ENCODE peak calls at places on chromosomes 16 and 17, in four cellular contexts. Y, Q, D and I are unnamed samples.
A peak's percentile ranks its signal among the peaks of the same experiment; 100 is the strongest.

GRCh38 chr16:797120-797420 is 3.5 kb downstream of the GNG13 start:
- DNase-seq in D (no peak), Y (no peak), Q (no peak), I (no peak)

GRCh38 chr17:16439867-16440351 is 24.5 kb downstream of the TRPV2 start:
- DNase-seq in Q (no peak), D (no peak), Y (no peak), I (no peak)

GRCh38 chr17:50221500-50222480 is 20.4 kb upstream of the COL1A1 start:
- DNase-seq in Y (no peak), D (no peak), Q (peak; percentile 82), I (no peak)

GRCh38 chr16:57939872-57940224 is 31.1 kb downstream of the CNGB1 start:
- DNase-seq in Q (no peak), D (no peak), Y (no peak), I (no peak)

GRCh38 chr17:42287305-42288077 is 807 bp upstream of the STAT5A start:
- DNase-seq in Q (peak; percentile 51), Y (peak; percentile 56), D (peak; percentile 31), I (peak; percentile 87)

GRCh38 chr16:75494696-75495601 is at the start of gene CHST6:
- DNase-seq in Q (no peak), Y (peak; percentile 31), D (no peak), I (peak; percentile 78)

GRCh38 chr16:16073884-16074781 is 124.7 kb downstream of the ABCC1 start:
- DNase-seq in Q (peak; percentile 60), Y (peak; percentile 11), D (peak; percentile 34), I (no peak)

GRCh38 chr16:25713785-25714570 is 22.2 kb downstream of the HS3ST4 start:
- DNase-seq in Y (no peak), Q (no peak), D (no peak), I (no peak)

GRCh38 chr17:68074279-68074678 is 38.7 kb downstream of the KPNA2 start:
- DNase-seq in D (no peak), Q (no peak), Y (no peak), I (peak; percentile 2)

GRCh38 chr17:47813077-47813476 is 8.5 kb downstream of the OSBPL7 start:
- DNase-seq in Q (no peak), D (no peak), Y (no peak), I (no peak)

GRCh38 chr16:3168706-3169105 is 19.3 kb upstream of the OR1F1 start:
- DNase-seq in Q (no peak), D (no peak), Y (no peak), I (no peak)

GRCh38 chr17:81000631-81001357 is 9.2 kb downstream of the CHMP6 start:
- DNase-seq in Q (no peak), D (peak; percentile 45), Y (peak; percentile 82), I (peak; percentile 76)

GRCh38 chr17:42535400-42536047 is 517 bp upstream of the NAGLU start:
- DNase-seq in Y (no peak), Q (no peak), D (no peak), I (no peak)

GRCh38 chr16:85235988-85236831 is 123.9 kb upstream of the CIBAR2 start:
- DNase-seq in D (peak; percentile 28), Y (no peak), Q (no peak), I (no peak)

GRCh38 chr16:57045694-57046381 is 46.5 kb upstream of the CPNE2 start:
- DNase-seq in Y (peak; percentile 57), Q (peak; percentile 27), D (peak; percentile 32), I (peak; percentile 87)

GRCh38 chr16:87948119-87948545 is 3.1 kb upstream of the BANP start:
- DNase-seq in D (no peak), Q (no peak), Y (no peak), I (no peak)

GRCh38 chr16:82935781-82936180 is 309.0 kb downstream of the CDH13 start:
- DNase-seq in Q (no peak), Y (no peak), D (no peak), I (no peak)

GRCh38 chr16:11315499-11315898 is 29.8 kb upstream of the RMI2 start:
- DNase-seq in Q (no peak), Y (no peak), D (no peak), I (no peak)
- TF ChIP-seq POLR2AphosphoS5 in Q (no peak), Y (no peak), D (no peak), I (no peak)

DNA sequence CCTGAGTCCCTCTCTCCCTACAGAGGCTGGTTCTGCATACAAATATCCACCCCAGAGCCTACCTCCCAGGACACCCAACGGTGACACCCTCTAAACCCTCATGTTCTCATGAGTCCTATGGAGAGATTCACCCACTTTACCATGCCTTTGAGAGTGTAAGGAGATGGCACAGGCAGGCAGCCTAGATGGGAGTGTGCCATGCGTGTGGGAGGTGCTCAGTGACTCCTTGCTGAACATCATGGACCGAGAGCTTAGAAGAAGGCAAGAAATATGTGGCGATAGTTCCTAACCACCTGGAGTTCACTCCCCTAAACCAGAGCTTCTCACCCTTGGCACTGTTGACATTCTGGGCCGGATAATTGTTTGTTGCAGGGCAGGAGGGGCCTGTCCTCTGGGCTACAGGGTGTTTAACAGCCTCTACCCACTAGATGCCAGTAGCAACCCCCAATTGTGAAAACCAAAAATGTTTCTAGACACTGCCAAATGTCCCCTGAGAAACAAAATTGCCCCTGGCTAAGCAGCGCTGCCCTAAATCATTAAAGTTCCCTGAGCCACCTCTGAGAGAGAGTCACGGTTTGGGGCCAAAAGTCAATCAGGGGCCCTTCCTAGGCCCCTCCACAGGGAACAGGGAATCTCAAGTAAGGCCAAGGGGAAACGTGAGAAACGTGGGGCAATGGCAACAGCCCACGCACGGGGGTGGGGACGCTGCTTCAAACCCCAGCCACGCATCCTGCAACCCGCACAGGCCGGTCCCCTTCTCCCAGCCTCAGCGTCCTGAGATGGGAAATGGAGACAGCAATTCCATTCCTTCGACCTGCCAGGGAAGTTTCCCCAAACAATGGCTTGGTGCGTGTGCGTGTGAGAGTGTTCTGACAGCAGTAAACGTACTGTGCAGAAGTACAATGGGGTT is 66.8 kb downstream of the C16orf78 start:
- DNase-seq in Q (no peak), Y (no peak), D (no peak), I (peak; percentile 66)
- H3K4me1 ChIP-seq in Q (no peaks in the 10 kb centered on the region), Y (no peaks in the 10 kb centered on the region), D (peaks cover 4% of the 10 kb centered on the region), I (peaks cover 11% of the 10 kb centered on the region)

DNA sequence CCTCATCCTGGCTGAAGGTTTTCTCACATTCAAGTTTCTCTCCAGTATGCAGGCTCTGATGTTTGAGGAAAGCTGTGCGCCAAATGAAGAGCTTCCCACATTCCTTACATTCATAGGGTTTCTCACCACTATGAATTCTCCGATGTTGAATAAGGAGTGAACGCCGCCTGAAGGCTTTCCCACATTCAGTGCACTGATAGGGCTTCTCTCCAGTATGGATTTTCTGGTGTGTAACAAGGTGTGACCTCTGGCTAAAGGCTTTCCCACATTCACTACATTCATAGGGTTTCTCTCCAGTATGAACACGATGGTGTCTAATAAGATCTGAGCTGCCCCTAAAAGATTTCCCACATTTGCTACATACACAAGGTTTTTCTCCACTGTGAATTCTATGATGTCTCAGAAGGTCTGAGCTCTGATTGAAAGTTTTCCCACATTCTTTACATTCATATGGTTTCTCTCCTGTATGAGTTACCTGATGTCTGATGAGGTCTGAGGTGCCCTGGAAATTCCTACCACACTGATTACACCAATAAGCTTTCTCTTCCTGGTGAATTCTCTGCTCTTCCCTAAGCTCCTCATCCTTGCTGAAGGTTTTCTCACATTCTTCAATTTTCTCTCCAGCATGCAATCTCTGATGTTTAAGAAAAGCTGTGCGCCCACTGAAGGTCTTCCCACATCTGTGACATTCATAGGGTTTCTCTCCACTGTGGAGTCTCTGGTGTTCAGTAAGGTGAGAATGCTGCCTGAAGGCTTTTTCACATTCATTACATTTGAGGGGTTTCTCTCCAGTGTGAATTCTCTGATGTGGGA is 8.9 kb downstream of the ZNF594 start:
- DNase-seq in Y (no peak), Q (no peak), D (no peak), I (no peak)
- H3K9me3 ChIP-seq in Y (peaks cover 97% of the 10 kb centered on the region), Q (peaks cover 99% of the 10 kb centered on the region), D (peaks cover 82% of the 10 kb centered on the region), I (peaks cover 100% of the 10 kb centered on the region)

GRCh38 chr16:63684702-63685101 is 1437.2 kb downstream of the CDH11 start:
- DNase-seq in Q (no peak), D (no peak), Y (no peak), I (no peak)
- TF ChIP-seq POLR2AphosphoS5 in Q (no peak), D (no peak), Y (no peak), I (no peak)

GRCh38 chr16:8944113-8944765 is 19.5 kb downstream of the USP7 start:
- DNase-seq in Q (no peak), Y (no peak), D (no peak), I (no peak)

GRCh38 chr16:8937803-8938202 is 25.9 kb downstream of the USP7 start:
- DNase-seq in Q (no peak), D (no peak), Y (no peak), I (no peak)

GRCh38 chr16:8945626-8946296 is 17.9 kb downstream of the USP7 start:
- DNase-seq in Y (no peak), D (no peak), Q (no peak), I (no peak)

GRCh38 chr16:8943001-8943763 is 20.5 kb downstream of the USP7 start:
- DNase-seq in Y (no peak), D (no peak), Q (no peak), I (no peak)

GRCh38 chr16:8941718-8942344 is 21.9 kb downstream of the USP7 start:
- DNase-seq in D (no peak), Y (no peak), Q (no peak), I (no peak)
- H3K4me1 ChIP-seq in D (peaks cover 100% of the 10 kb centered on the region), Y (peaks cover 96% of the 10 kb centered on the region), Q (peaks cover 17% of the 10 kb centered on the region), I (peaks cover 69% of the 10 kb centered on the region)

DNA sequence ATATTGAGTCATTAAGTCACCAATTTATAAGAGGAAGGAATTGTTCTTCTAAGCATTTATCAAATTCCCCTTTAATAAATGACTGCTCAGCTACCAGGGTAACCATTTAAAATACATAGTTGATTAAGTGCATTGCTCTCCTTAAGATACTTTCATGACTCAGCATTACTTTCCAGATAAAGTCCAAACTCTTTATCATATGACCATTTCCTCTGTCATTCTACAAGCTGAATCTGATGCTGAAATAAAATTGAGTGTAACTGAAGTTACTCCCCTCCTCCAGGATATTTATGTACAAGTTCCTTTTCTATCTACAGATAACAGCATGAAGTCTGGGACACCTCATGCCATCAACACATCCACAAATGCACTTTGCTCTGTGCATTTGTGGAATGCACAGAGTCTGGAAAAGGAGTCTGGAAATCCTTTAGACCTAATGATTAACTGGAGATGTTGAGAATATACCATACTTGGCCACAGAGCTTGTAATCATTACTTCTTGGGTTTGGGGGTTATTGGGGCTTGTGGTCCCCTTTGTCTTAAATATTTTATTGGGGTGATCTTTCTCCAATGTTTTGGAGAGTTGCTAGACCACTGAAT is 60.5 kb downstream of the ACSM2B start:
- DNase-seq in D (no peak), Q (no peak), Y (no peak), I (no peak)
- H3K9me3 ChIP-seq in D (no peaks in the 10 kb centered on the region), Q (no peaks in the 10 kb centered on the region), Y (no peaks in the 10 kb centered on the region), I (no peaks in the 10 kb centered on the region)

DNA sequence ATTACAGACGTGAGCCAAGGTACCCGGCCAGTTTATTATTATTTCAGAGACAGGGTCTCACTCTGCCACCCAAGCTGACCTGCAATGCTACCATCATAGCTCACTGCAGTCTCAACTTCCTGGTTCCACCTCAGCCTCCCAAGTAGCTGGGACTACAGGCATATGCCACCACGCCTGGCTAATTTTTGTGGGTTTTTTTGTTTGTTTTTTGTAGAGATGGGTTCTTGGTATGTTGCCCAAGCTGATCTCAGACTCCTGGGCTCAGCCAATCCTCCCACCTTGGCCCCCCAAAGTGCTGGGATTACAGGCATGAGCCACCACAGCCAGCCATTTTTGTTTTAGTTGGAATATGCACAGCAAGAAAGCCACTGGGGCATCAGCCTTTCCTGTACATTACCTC is 115.7 kb downstream of the MRM1 start:
- DNase-seq in Q (no peak), D (no peak), Y (no peak), I (no peak)
- TF ChIP-seq POLR2AphosphoS5 in Q (no peak), D (no peak), Y (no peak), I (no peak)

GRCh38 chr17:39867084-39867890 is 715 bp upstream of the ZPBP2 start:
- DNase-seq in D (no peak), Y (peak; percentile 42), Q (no peak), I (peak; percentile 76)
- H3K4me1 ChIP-seq in D (peaks cover 14% of the 10 kb centered on the region), Y (peaks cover 17% of the 10 kb centered on the region), Q (no peaks in the 10 kb centered on the region), I (peaks cover 75% of the 10 kb centered on the region)